ENCODE peak calls at places on chromosomes 11 and 22, in four cellular contexts. H is spleen, Y is thyroid gland, U is body of pancreas. L is an unnamed sample.

GRCh38 chr11:69516526-69516925 is 35.1 kb downstream of the LINC01488 start:
- DNase-seq in H (no peak), Y (no peak), U (no peak), L (no peak)

GRCh38 chr11:12692238-12693074 is 18.2 kb downstream of the TEAD1 start:
- DNase-seq in H (no peak), Y (peak; percentile 96), U (peak; percentile 97), L (peak; percentile 97)

GRCh38 chr11:3356858-3357257 is 22.1 kb downstream of the ZNF195 start:
- DNase-seq in H (no peak), Y (no peak), U (no peak), L (no peak)

GRCh38 chr11:73201249-73201648 is 16.8 kb upstream of the P2RY2 start:
- DNase-seq in H (no peak), Y (peak; percentile 92), U (no peak), L (no peak)

GRCh38 chr22:42062506-42063190 is 8.0 kb downstream of the NAGA start:
- DNase-seq in H (peak; percentile 36), Y (no peak), U (no peak), L (no peak)

GRCh38 chr11:86218125-86219081 is 26.1 kb upstream of the EED start:
- DNase-seq in H (peak; percentile 76), Y (peak; percentile 72), U (peak; percentile 77), L (peak; percentile 69)

GRCh38 chr22:24485608-24486007 is 9.5 kb upstream of the UPB1 start:
- DNase-seq in H (no peak), Y (no peak), U (no peak), L (no peak)

GRCh38 chr11:86438685-86439084 is 64.0 kb downstream of the CCDC81 start:
- DNase-seq in H (no peak), Y (no peak), U (no peak), L (no peak)

GRCh38 chr11:105524286-105524685 is 85.6 kb upstream of the GRIA4 start:
- DNase-seq in H (no peak), Y (no peak), U (no peak), L (no peak)

GRCh38 chr11:26849009-26849408 is 127.1 kb upstream of the SLC5A12 start:
- DNase-seq in H (no peak), Y (peak; percentile 83), U (peak; percentile 8), L (no peak)

GRCh38 chr11:69423611-69424385 is 57.7 kb upstream of the LINC01488 start:
- DNase-seq in H (peak; percentile 39), Y (no peak), U (no peak), L (no peak)

GRCh38 chr11:79264284-79264683 is 176.5 kb downstream of the TENM4 start:
- DNase-seq in H (no peak), Y (no peak), U (no peak), L (no peak)

GRCh38 chr22:37020192-37020479 is 594 bp downstream of the MPST start:
- DNase-seq in H (no peak), Y (peak; percentile 43), U (no peak), L (peak; percentile 68)

GRCh38 chr11:70433526-70433925 is 35.2 kb downstream of the CTTN start:
- DNase-seq in H (no peak), Y (no peak), U (no peak), L (no peak)

GRCh38 chr11:94023856-94024255 is 2.7 kb downstream of the HEPHL1 start:
- DNase-seq in H (no peak), Y (peak; percentile 23), U (no peak), L (no peak)

GRCh38 chr11:33700425-33701271 is at the start of gene C11orf91:
- DNase-seq in H (peak; percentile 99), Y (peak; percentile 94), U (peak; percentile 96), L (peak; percentile 96)
- H3K4me1 ChIP-seq in H (peaks cover 21% of the 10 kb centered on the region), Y (peaks cover 67% of the 10 kb centered on the region), U (peaks cover 77% of the 10 kb centered on the region), L (peaks cover 30% of the 10 kb centered on the region)

GRCh38 chr11:67649634-67650540 is 643 bp downstream of the ACY3 start:
- DNase-seq in H (no peak), Y (no peak), U (no peak), L (no peak)
- TF ChIP-seq POLR2A in H (no peak), Y (no peak), U (peak; percentile 60), L (no peak)

GRCh38 chr22:50399751-50400331 is 56.7 kb downstream of the PPP6R2 start:
- DNase-seq in H (peak; percentile 84), Y (peak; percentile 38), U (peak; percentile 51), L (peak; percentile 65)
- TF ChIP-seq CTCF in H (no peak), Y (no peak), U (peak; percentile 21), L (no peak)

GRCh38 chr11:61888590-61888989 is 2.8 kb downstream of the FADS3 start:
- DNase-seq in H (no peak), Y (no peak), U (no peak), L (no peak)

GRCh38 chr11:61885784-61886580 is 5.4 kb downstream of the FADS3 start:
- DNase-seq in H (no peak), Y (no peak), U (no peak), L (no peak)

GRCh38 chr11:61885166-61885778 is 6.1 kb downstream of the FADS3 start:
- DNase-seq in H (no peak), Y (no peak), U (no peak), L (no peak)

GRCh38 chr11:61888043-61888442 is 3.3 kb downstream of the FADS3 start:
- DNase-seq in H (no peak), Y (peak; percentile 92), U (peak; percentile 79), L (peak; percentile 90)

DNA sequence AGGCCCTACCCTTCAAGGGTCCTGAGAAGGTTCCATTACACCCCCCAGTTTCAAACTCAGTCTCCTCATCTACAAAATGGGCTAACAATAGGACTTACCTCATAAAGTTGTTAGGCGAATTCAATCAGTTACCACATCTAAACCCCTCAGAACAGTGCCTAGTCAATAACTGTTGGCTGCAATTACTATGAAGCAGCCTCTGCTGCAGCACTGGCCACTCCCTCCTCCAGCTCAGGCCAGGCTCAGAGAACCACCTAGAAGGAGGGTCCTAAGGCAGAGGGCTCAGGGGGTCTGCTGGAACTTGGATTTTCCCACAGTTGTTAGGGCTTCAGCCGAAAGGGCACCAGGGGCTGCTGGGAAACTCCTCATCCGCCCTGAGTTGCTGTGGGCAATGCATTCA is 4.7 kb downstream of the FADS3 start:
- DNase-seq in H (no peak), Y (no peak), U (no peak), L (no peak)
- H3K4me1 ChIP-seq in H (peaks cover 26% of the 10 kb centered on the region), Y (peaks cover 27% of the 10 kb centered on the region), U (peaks cover 18% of the 10 kb centered on the region), L (peaks cover 33% of the 10 kb centered on the region)

DNA sequence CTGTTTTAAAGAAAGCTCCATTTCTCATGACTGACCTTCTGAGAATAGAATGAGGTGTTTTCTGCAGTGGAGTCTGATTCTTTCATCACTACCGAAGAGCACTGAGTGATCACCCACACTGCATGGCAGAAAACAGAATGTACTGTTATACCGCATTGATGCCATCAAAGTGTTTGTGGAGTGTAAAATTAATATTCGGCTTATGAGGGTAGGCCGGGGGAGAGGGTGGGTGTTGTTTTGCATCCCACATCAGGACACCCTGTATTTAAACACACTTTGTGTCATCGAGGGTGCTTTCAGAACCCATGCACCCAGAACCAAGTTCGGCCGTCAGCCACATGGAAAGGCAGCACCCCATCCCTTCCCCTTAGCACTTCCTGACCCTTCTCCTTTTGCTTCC is 41.3 kb upstream of the ETS1 start:
- DNase-seq in H (no peak), Y (no peak), U (peak; percentile 14), L (no peak)
- TF ChIP-seq POLR2A in H (peak; percentile 7), Y (no peak), U (no peak), L (no peak)

GRCh38 chr22:43734370-43735005 is 77.6 kb downstream of the EFCAB6 start:
- DNase-seq in H (no peak), Y (no peak), U (no peak), L (no peak)
- TF ChIP-seq CTCF in H (no peak), Y (no peak), U (no peak), L (no peak)